ENCODE peak calls at places on chromosome 15, in ten cellular contexts. One of them, this sample, is unnamed.

GRCh38 chr15:63449711-63450110 is 54.7 kb upstream of the USP3 start:
- DNase-seq in cardiac fibroblast: no peak
- DNase-seq in GM23338: peak
- DNase-seq in thoracic aorta: no peak
- DNase-seq in activated B cell treated with CpG ODN at 0.5 μM for 24 hours: no peak
- DNase-seq in NB4: no peak
- DNase-seq in suprapubic skin: no peak
- DNase-seq in HCT116: no peak
- DNase-seq in ascending aorta: no peak
- DNase-seq in neural crest cell: no peak
- DNase-seq in this sample: no peak

GRCh38 chr15:57596978-57597377 is 5.3 kb downstream of the MYZAP start:
- DNase-seq in cardiac fibroblast: peak
- DNase-seq in suprapubic skin: no peak
- DNase-seq in HCT116: no peak
- DNase-seq in thoracic aorta: no peak
- DNase-seq in ascending aorta: no peak
- DNase-seq in neural crest cell: no peak
- DNase-seq in activated B cell treated with CpG ODN at 0.5 μM for 24 hours: no peak
- DNase-seq in GM23338: no peak
- DNase-seq in NB4: no peak
- DNase-seq in this sample: peak

GRCh38 chr15:101315736-101316135 is 20.7 kb upstream of the SNRPA1 start:
- DNase-seq in HCT116: no peak
- DNase-seq in activated B cell treated with CpG ODN at 0.5 μM for 24 hours: no peak
- DNase-seq in cardiac fibroblast: no peak
- DNase-seq in ascending aorta: no peak
- DNase-seq in NB4: no peak
- DNase-seq in thoracic aorta: no peak
- DNase-seq in GM23338: no peak
- DNase-seq in neural crest cell: no peak
- DNase-seq in suprapubic skin: no peak
- DNase-seq in this sample: no peak

GRCh38 chr15:83653639-83654378 is at the start of gene ADAMTSL3:
- DNase-seq in cardiac fibroblast: peak
- DNase-seq in thoracic aorta: peak
- DNase-seq in suprapubic skin: peak
- DNase-seq in HCT116: no peak
- DNase-seq in ascending aorta: no peak
- DNase-seq in neural crest cell: peak
- DNase-seq in NB4: no peak
- DNase-seq in activated B cell treated with CpG ODN at 0.5 μM for 24 hours: no peak
- DNase-seq in GM23338: peak
- DNase-seq in this sample: no peak

GRCh38 chr15:85745525-85745924 is 49.2 kb downstream of the KLHL25 start:
- DNase-seq in GM23338: no peak
- DNase-seq in suprapubic skin: peak
- DNase-seq in thoracic aorta: no peak
- DNase-seq in activated B cell treated with CpG ODN at 0.5 μM for 24 hours: no peak
- DNase-seq in neural crest cell: no peak
- DNase-seq in cardiac fibroblast: no peak
- DNase-seq in NB4: no peak
- DNase-seq in ascending aorta: no peak
- DNase-seq in HCT116: no peak
- DNase-seq in this sample: no peak

GRCh38 chr15:49215768-49216739 is 46.0 kb downstream of the GALK2 start:
- DNase-seq in cardiac fibroblast: no peak
- DNase-seq in ascending aorta: no peak
- DNase-seq in suprapubic skin: no peak
- DNase-seq in GM23338: peak
- DNase-seq in neural crest cell: no peak
- DNase-seq in NB4: no peak
- DNase-seq in thoracic aorta: no peak
- DNase-seq in activated B cell treated with CpG ODN at 0.5 μM for 24 hours: no peak
- DNase-seq in HCT116: peak
- DNase-seq in this sample: no peak

GRCh38 chr15:48532938-48533337 is 112.6 kb downstream of the FBN1 start:
- DNase-seq in cardiac fibroblast: no peak
- DNase-seq in NB4: no peak
- DNase-seq in neural crest cell: no peak
- DNase-seq in suprapubic skin: no peak
- DNase-seq in GM23338: no peak
- DNase-seq in thoracic aorta: no peak
- DNase-seq in HCT116: no peak
- DNase-seq in ascending aorta: no peak
- DNase-seq in activated B cell treated with CpG ODN at 0.5 μM for 24 hours: no peak
- DNase-seq in this sample: no peak

GRCh38 chr15:77048135-77048866 is 22.6 kb downstream of the TSPAN3 start:
- DNase-seq in neural crest cell: no peak
- DNase-seq in NB4: no peak
- DNase-seq in GM23338: no peak
- DNase-seq in suprapubic skin: no peak
- DNase-seq in cardiac fibroblast: no peak
- DNase-seq in HCT116: no peak
- DNase-seq in ascending aorta: no peak
- DNase-seq in thoracic aorta: no peak
- DNase-seq in activated B cell treated with CpG ODN at 0.5 μM for 24 hours: no peak
- DNase-seq in this sample: no peak

GRCh38 chr15:20340331-20340811 is 201.2 kb downstream of the GOLGA6L6 start:
- DNase-seq in suprapubic skin: peak
- DNase-seq in ascending aorta: no peak
- DNase-seq in thoracic aorta: no peak
- DNase-seq in neural crest cell: peak
- DNase-seq in GM23338: no peak
- DNase-seq in cardiac fibroblast: no peak
- DNase-seq in NB4: no peak
- DNase-seq in HCT116: no peak
- DNase-seq in activated B cell treated with CpG ODN at 0.5 μM for 24 hours: peak
- DNase-seq in this sample: peak

GRCh38 chr15:35963316-35963715 is 417.4 kb upstream of the DPH6 start:
- DNase-seq in suprapubic skin: no peak
- DNase-seq in HCT116: no peak
- DNase-seq in GM23338: no peak
- DNase-seq in thoracic aorta: no peak
- DNase-seq in NB4: peak
- DNase-seq in ascending aorta: no peak
- DNase-seq in neural crest cell: no peak
- DNase-seq in cardiac fibroblast: peak
- DNase-seq in activated B cell treated with CpG ODN at 0.5 μM for 24 hours: no peak
- DNase-seq in this sample: no peak

GRCh38 chr15:49026700-49027099 is 19.5 kb downstream of the SECISBP2L start:
- DNase-seq in suprapubic skin: no peak
- DNase-seq in activated B cell treated with CpG ODN at 0.5 μM for 24 hours: no peak
- DNase-seq in neural crest cell: no peak
- DNase-seq in NB4: no peak
- DNase-seq in thoracic aorta: no peak
- DNase-seq in GM23338: no peak
- DNase-seq in ascending aorta: no peak
- DNase-seq in cardiac fibroblast: no peak
- DNase-seq in HCT116: no peak
- DNase-seq in this sample: no peak

GRCh38 chr15:98997312-98997711 is 10.3 kb downstream of the PGPEP1L start:
- DNase-seq in activated B cell treated with CpG ODN at 0.5 μM for 24 hours: no peak
- DNase-seq in thoracic aorta: no peak
- DNase-seq in suprapubic skin: no peak
- DNase-seq in neural crest cell: no peak
- DNase-seq in NB4: no peak
- DNase-seq in HCT116: no peak
- DNase-seq in cardiac fibroblast: no peak
- DNase-seq in GM23338: no peak
- DNase-seq in ascending aorta: no peak
- DNase-seq in this sample: no peak

GRCh38 chr15:20657084-20657483 is 115.5 kb upstream of the GOLGA6L6 start:
- DNase-seq in neural crest cell: no peak
- DNase-seq in suprapubic skin: no peak
- DNase-seq in activated B cell treated with CpG ODN at 0.5 μM for 24 hours: no peak
- DNase-seq in HCT116: no peak
- DNase-seq in NB4: no peak
- DNase-seq in cardiac fibroblast: no peak
- DNase-seq in thoracic aorta: no peak
- DNase-seq in GM23338: no peak
- DNase-seq in ascending aorta: no peak
- DNase-seq in this sample: no peak

GRCh38 chr15:53297828-53298227 is 461.6 kb downstream of the WDR72 start:
- DNase-seq in neural crest cell: no peak
- DNase-seq in cardiac fibroblast: no peak
- DNase-seq in HCT116: no peak
- DNase-seq in ascending aorta: no peak
- DNase-seq in activated B cell treated with CpG ODN at 0.5 μM for 24 hours: no peak
- DNase-seq in suprapubic skin: no peak
- DNase-seq in thoracic aorta: no peak
- DNase-seq in NB4: no peak
- DNase-seq in GM23338: no peak
- DNase-seq in this sample: no peak
- TF ChIP-seq CTCF in neural crest cell: no peak
- TF ChIP-seq CTCF in cardiac fibroblast: no peak
- TF ChIP-seq CTCF in HCT116: no peak
- TF ChIP-seq CTCF in ascending aorta: no peak
- TF ChIP-seq CTCF in activated B cell treated with CpG ODN at 0.5 μM for 24 hours: no peak
- TF ChIP-seq CTCF in suprapubic skin: no peak
- TF ChIP-seq CTCF in thoracic aorta: no peak
- TF ChIP-seq CTCF in NB4: no peak
- TF ChIP-seq CTCF in GM23338: no peak
- TF ChIP-seq CTCF in this sample: no peak

GRCh38 chr15:29935296-29936020 is 113.2 kb upstream of the TJP1 start:
- DNase-seq in NB4: no peak
- DNase-seq in HCT116: no peak
- DNase-seq in cardiac fibroblast: no peak
- DNase-seq in suprapubic skin: no peak
- DNase-seq in activated B cell treated with CpG ODN at 0.5 μM for 24 hours: no peak
- DNase-seq in ascending aorta: no peak
- DNase-seq in neural crest cell: no peak
- DNase-seq in thoracic aorta: no peak
- DNase-seq in GM23338: peak
- DNase-seq in this sample: no peak
- TF ChIP-seq CTCF in NB4: peak
- TF ChIP-seq CTCF in HCT116: peak
- TF ChIP-seq CTCF in cardiac fibroblast: peak
- TF ChIP-seq CTCF in suprapubic skin: no peak
- TF ChIP-seq CTCF in activated B cell treated with CpG ODN at 0.5 μM for 24 hours: no peak
- TF ChIP-seq CTCF in ascending aorta: no peak
- TF ChIP-seq CTCF in neural crest cell: no peak
- TF ChIP-seq CTCF in thoracic aorta: no peak
- TF ChIP-seq CTCF in GM23338: peak
- TF ChIP-seq CTCF in this sample: peak

GRCh38 chr15:39804026-39804425 is 21.4 kb upstream of the FSIP1 start:
- DNase-seq in GM23338: no peak
- DNase-seq in thoracic aorta: no peak
- DNase-seq in ascending aorta: no peak
- DNase-seq in cardiac fibroblast: peak
- DNase-seq in suprapubic skin: no peak
- DNase-seq in neural crest cell: no peak
- DNase-seq in HCT116: no peak
- DNase-seq in NB4: peak
- DNase-seq in activated B cell treated with CpG ODN at 0.5 μM for 24 hours: no peak
- DNase-seq in this sample: no peak
- TF ChIP-seq CTCF in GM23338: no peak
- TF ChIP-seq CTCF in thoracic aorta: no peak
- TF ChIP-seq CTCF in ascending aorta: no peak
- TF ChIP-seq CTCF in cardiac fibroblast: no peak
- TF ChIP-seq CTCF in suprapubic skin: no peak
- TF ChIP-seq CTCF in neural crest cell: no peak
- TF ChIP-seq CTCF in HCT116: no peak
- TF ChIP-seq CTCF in NB4: no peak
- TF ChIP-seq CTCF in activated B cell treated with CpG ODN at 0.5 μM for 24 hours: no peak
- TF ChIP-seq CTCF in this sample: no peak

GRCh38 chr15:68615301-68615700 is 36.5 kb downstream of the CORO2B start:
- DNase-seq in cardiac fibroblast: no peak
- DNase-seq in ascending aorta: no peak
- DNase-seq in suprapubic skin: no peak
- DNase-seq in neural crest cell: no peak
- DNase-seq in NB4: no peak
- DNase-seq in activated B cell treated with CpG ODN at 0.5 μM for 24 hours: no peak
- DNase-seq in thoracic aorta: no peak
- DNase-seq in GM23338: no peak
- DNase-seq in HCT116: no peak
- DNase-seq in this sample: no peak
- TF ChIP-seq CTCF in cardiac fibroblast: no peak
- TF ChIP-seq CTCF in ascending aorta: no peak
- TF ChIP-seq CTCF in suprapubic skin: no peak
- TF ChIP-seq CTCF in neural crest cell: no peak
- TF ChIP-seq CTCF in NB4: no peak
- TF ChIP-seq CTCF in activated B cell treated with CpG ODN at 0.5 μM for 24 hours: no peak
- TF ChIP-seq CTCF in thoracic aorta: no peak
- TF ChIP-seq CTCF in GM23338: no peak
- TF ChIP-seq CTCF in HCT116: no peak
- TF ChIP-seq CTCF in this sample: no peak

GRCh38 chr15:31389576-31389975 is 62.9 kb downstream of the KLF13 start:
- DNase-seq in suprapubic skin: no peak
- DNase-seq in HCT116: no peak
- DNase-seq in cardiac fibroblast: no peak
- DNase-seq in neural crest cell: no peak
- DNase-seq in GM23338: no peak
- DNase-seq in NB4: no peak
- DNase-seq in thoracic aorta: no peak
- DNase-seq in ascending aorta: no peak
- DNase-seq in activated B cell treated with CpG ODN at 0.5 μM for 24 hours: no peak
- DNase-seq in this sample: no peak

GRCh38 chr15:31387483-31388118 is 61.0 kb downstream of the KLF13 start:
- DNase-seq in thoracic aorta: no peak
- DNase-seq in ascending aorta: no peak
- DNase-seq in suprapubic skin: peak
- DNase-seq in HCT116: no peak
- DNase-seq in cardiac fibroblast: no peak
- DNase-seq in neural crest cell: no peak
- DNase-seq in NB4: no peak
- DNase-seq in GM23338: no peak
- DNase-seq in activated B cell treated with CpG ODN at 0.5 μM for 24 hours: no peak
- DNase-seq in this sample: no peak

GRCh38 chr15:31390029-31390428 is 63.4 kb downstream of the KLF13 start:
- DNase-seq in NB4: no peak
- DNase-seq in thoracic aorta: no peak
- DNase-seq in ascending aorta: no peak
- DNase-seq in activated B cell treated with CpG ODN at 0.5 μM for 24 hours: no peak
- DNase-seq in suprapubic skin: no peak
- DNase-seq in HCT116: no peak
- DNase-seq in neural crest cell: no peak
- DNase-seq in GM23338: no peak
- DNase-seq in cardiac fibroblast: no peak
- DNase-seq in this sample: no peak

GRCh38 chr15:31384568-31384967 is 57.9 kb downstream of the KLF13 start:
- DNase-seq in HCT116: no peak
- DNase-seq in thoracic aorta: no peak
- DNase-seq in neural crest cell: no peak
- DNase-seq in cardiac fibroblast: no peak
- DNase-seq in GM23338: no peak
- DNase-seq in NB4: no peak
- DNase-seq in suprapubic skin: no peak
- DNase-seq in activated B cell treated with CpG ODN at 0.5 μM for 24 hours: no peak
- DNase-seq in ascending aorta: no peak
- DNase-seq in this sample: no peak

DNA sequence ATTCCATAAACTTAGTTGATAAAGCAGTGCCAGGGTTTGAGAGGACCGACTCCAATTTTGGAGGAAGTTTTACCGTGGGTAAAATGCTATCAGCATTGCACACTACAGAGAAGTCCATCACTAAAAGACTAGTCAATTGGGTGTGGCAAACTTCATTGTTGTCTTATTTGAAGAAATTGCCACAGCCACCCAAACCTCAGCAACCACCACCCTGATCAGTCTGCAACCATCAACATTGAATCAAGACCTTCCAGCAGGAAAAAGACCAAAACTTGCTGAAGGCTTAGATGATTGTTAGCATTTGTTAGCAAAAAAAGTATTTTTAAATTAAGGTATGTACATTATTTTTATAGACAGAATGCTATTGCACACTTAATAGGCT is 60.5 kb downstream of the KLF13 start:
- DNase-seq in HCT116: no peak
- DNase-seq in neural crest cell: no peak
- DNase-seq in suprapubic skin: peak
- DNase-seq in activated B cell treated with CpG ODN at 0.5 μM for 24 hours: no peak
- DNase-seq in cardiac fibroblast: no peak
- DNase-seq in ascending aorta: no peak
- DNase-seq in thoracic aorta: no peak
- DNase-seq in GM23338: no peak
- DNase-seq in NB4: no peak
- DNase-seq in this sample: no peak
- TF ChIP-seq CTCF in HCT116: no peak
- TF ChIP-seq CTCF in neural crest cell: no peak
- TF ChIP-seq CTCF in suprapubic skin: no peak
- TF ChIP-seq CTCF in activated B cell treated with CpG ODN at 0.5 μM for 24 hours: no peak
- TF ChIP-seq CTCF in cardiac fibroblast: no peak
- TF ChIP-seq CTCF in ascending aorta: no peak
- TF ChIP-seq CTCF in thoracic aorta: no peak
- TF ChIP-seq CTCF in GM23338: no peak
- TF ChIP-seq CTCF in NB4: no peak
- TF ChIP-seq CTCF in this sample: no peak

This sample was measured in PC-9.